ENCODE peak calls at places on chromosomes 16 and 17, in nine cellular contexts. T is LHCN-M2; D is coronary artery; S is EH; H is psoas muscle; R is naive B cell; Q is T-helper 9 cell; N is CD8-positive, alpha-beta T cell; U is tibial nerve. I is an unnamed sample.

GRCh38 chr17:18064053-18064452 is 23.7 kb upstream of the DRG2 start:
- DNase-seq in T (peak; percentile 25), D (no peak), S (no peak), H (peak; percentile 57), R (no peak), Q (no peak), N (no peak), U (no peak), I (no peak)

GRCh38 chr17:59356543-59357218 is 25.2 kb downstream of the YPEL2 start:
- DNase-seq in T (no peak), D (no peak), S (no peak), H (no peak), R (no peak), Q (no peak), N (no peak), U (no peak), I (no peak)

GRCh38 chr17:40303706-40304450 is 5.1 kb upstream of the RARA start:
- DNase-seq in T (peak; percentile 85), D (peak; percentile 76), S (peak; percentile 78), H (peak; percentile 50), R (no peak), Q (no peak), N (no peak), U (no peak), I (no peak)

GRCh38 chr16:82229800-82230619 is 60.0 kb upstream of the MPHOSPH6 start:
- DNase-seq in T (peak; percentile 73), D (no peak), S (peak; percentile 72), H (peak; percentile 72), R (peak; percentile 28), Q (peak; percentile 63), N (peak; percentile 61), U (peak; percentile 27), I (peak; percentile 18)

GRCh38 chr17:3857261-3858105 is 11.4 kb upstream of the NCBP3 start:
- DNase-seq in T (no peak), D (no peak), S (no peak), H (no peak), R (no peak), Q (no peak), N (no peak), U (no peak), I (no peak)

GRCh38 chr17:48001187-48001586 is 30.3 kb downstream of the CDK5RAP3 start:
- DNase-seq in T (no peak), D (no peak), S (no peak), H (no peak), R (no peak), Q (no peak), N (no peak), U (no peak), I (no peak)

GRCh38 chr16:85631802-85632393 is 18.8 kb downstream of the GSE1 start:
- DNase-seq in T (no peak), D (no peak), S (no peak), H (no peak), R (no peak), Q (no peak), N (no peak), U (no peak), I (no peak)

GRCh38 chr17:38870259-38871165 is 654 bp downstream of the LASP1 start:
- DNase-seq in T (peak; percentile 65), D (peak; percentile 88), S (peak; percentile 73), H (peak; percentile 84), R (peak; percentile 61), Q (peak; percentile 58), N (peak; percentile 76), U (peak; percentile 75), I (no peak)

GRCh38 chr16:81180578-81180977 is 57.9 kb upstream of the BCO1 start:
- DNase-seq in T (no peak), D (no peak), S (no peak), H (no peak), R (no peak), Q (no peak), N (no peak), U (no peak), I (no peak)

GRCh38 chr16:59179446-59180082 is 445.4 kb upstream of the GOT2 start:
- DNase-seq in T (peak; percentile 9), D (no peak), S (peak; percentile 1), H (no peak), R (no peak), Q (no peak), N (no peak), U (no peak), I (no peak)

GRCh38 chr16:84442416-84443145 is 61.9 kb downstream of the MEAK7 start:
- DNase-seq in T (no peak), D (no peak), S (no peak), H (no peak), R (no peak), Q (no peak), N (no peak), U (no peak), I (no peak)

GRCh38 chr17:12118617-12119016 is 97.9 kb downstream of the MAP2K4 start:
- DNase-seq in T (peak; percentile 10), D (no peak), S (no peak), H (no peak), R (no peak), Q (no peak), N (no peak), U (no peak), I (no peak)

GRCh38 chr17:27523712-27524111 is 67.5 kb downstream of the KSR1 start:
- DNase-seq in T (no peak), D (no peak), S (no peak), H (no peak), R (no peak), Q (no peak), N (no peak), U (no peak), I (no peak)

GRCh38 chr17:17804007-17804406 is 32.8 kb downstream of the SREBF1 start:
- DNase-seq in T (no peak), D (no peak), S (no peak), H (no peak), R (no peak), Q (no peak), N (no peak), U (no peak), I (no peak)

GRCh38 chr16:55691771-55692170 is 36.0 kb downstream of the SLC6A2 start:
- DNase-seq in T (no peak), D (no peak), S (no peak), H (no peak), R (no peak), Q (no peak), N (no peak), U (no peak), I (no peak)

GRCh38 chr17:80259642-80260535 is 763 bp upstream of the RNF213 start:
- DNase-seq in T (peak; percentile 71), D (peak; percentile 85), S (peak; percentile 79), H (peak; percentile 87), R (peak; percentile 80), Q (peak; percentile 77), N (peak; percentile 75), U (peak; percentile 21), I (no peak)

GRCh38 chr16:79267781-79268180 is 332.8 kb downstream of the MAF start:
- DNase-seq in T (no peak), D (no peak), S (no peak), H (no peak), R (no peak), Q (no peak), N (no peak), U (no peak), I (no peak)

GRCh38 chr17:82187500-82187899 is 25.1 kb downstream of the CCDC57 start:
- DNase-seq in T (no peak), D (no peak), S (no peak), H (peak; percentile 25), R (no peak), Q (no peak), N (no peak), U (no peak), I (no peak)

GRCh38 chr16:680967-681745 is 946 bp downstream of the STUB1 start:
- DNase-seq in T (peak; percentile 48), D (no peak), S (peak; percentile 44), H (peak; percentile 89), R (no peak), Q (no peak), N (no peak), U (no peak), I (no peak)

GRCh38 chr16:66569827-66570405 is 3.7 kb downstream of the CMTM1 start:
- DNase-seq in T (peak; percentile 44), D (no peak), S (peak; percentile 68), H (no peak), R (no peak), Q (no peak), N (no peak), U (no peak), I (no peak)

GRCh38 chr17:77959216-77959925 is 868 bp downstream of the TNRC6C start:
- DNase-seq in T (no peak), D (no peak), S (peak; percentile 16), H (peak; percentile 59), R (peak; percentile 29), Q (peak; percentile 15), N (peak; percentile 42), U (peak; percentile 11), I (no peak)

GRCh38 chr17:2804912-2805311 is 8.7 kb downstream of the RAP1GAP2 start:
- DNase-seq in T (no peak), D (no peak), S (no peak), H (no peak), R (no peak), Q (no peak), N (no peak), U (no peak), I (no peak)

GRCh38 chr17:55334285-55334684 is 69.5 kb downstream of the HLF start:
- DNase-seq in T (peak; percentile 29), D (no peak), S (peak; percentile 61), H (no peak), R (no peak), Q (no peak), N (no peak), U (no peak), I (no peak)

GRCh38 chr17:82228842-82229685 is at the start of gene SLC16A3:
- DNase-seq in T (peak; percentile 67), D (no peak), S (peak; percentile 84), H (peak; percentile 82), R (peak; percentile 79), Q (peak; percentile 58), N (peak; percentile 60), U (no peak), I (no peak)

GRCh38 chr17:46770818-46771600 is 47.5 kb downstream of the WNT3 start:
- DNase-seq in T (peak; percentile 21), D (no peak), S (peak; percentile 60), H (no peak), R (peak; percentile 37), Q (no peak), N (no peak), U (no peak), I (no peak)

GRCh38 chr16:27431773-27432599 is 30.0 kb downstream of the IL21R start:
- DNase-seq in T (peak; percentile 13), D (peak; percentile 55), S (peak; percentile 55), H (no peak), R (no peak), Q (no peak), N (peak; percentile 5), U (no peak), I (no peak)